ENCODE peak calls at places on chromosomes 2 and 18, in six cellular contexts. One of them, this sample, is unnamed.

GRCh38 chr2:150267651-150268415 is 219.6 kb downstream of the RND3 start:
- DNase-seq in naive B cell: no peak
- DNase-seq in left lung: no peak
- DNase-seq in HepG2: no peak
- DNase-seq in NCI-H510A: no peak
- DNase-seq in SJSA1: no peak
- DNase-seq in this sample: no peak

GRCh38 chr2:134508396-134508795 is 210.4 kb downstream of the TMEM163 start:
- DNase-seq in naive B cell: no peak
- DNase-seq in left lung: no peak
- DNase-seq in HepG2: no peak
- DNase-seq in NCI-H510A: peak; percentile 59
- DNase-seq in SJSA1: no peak
- DNase-seq in this sample: no peak

GRCh38 chr2:11004206-11004605 is 92.5 kb downstream of the KCNF1 start:
- DNase-seq in naive B cell: no peak
- DNase-seq in left lung: no peak
- DNase-seq in HepG2: peak; percentile 27
- DNase-seq in NCI-H510A: no peak
- DNase-seq in SJSA1: peak; percentile 59
- DNase-seq in this sample: no peak

GRCh38 chr2:11379558-11379957 is 35.1 kb upstream of the ROCK2 start:
- DNase-seq in naive B cell: no peak
- DNase-seq in left lung: no peak
- DNase-seq in HepG2: no peak
- DNase-seq in NCI-H510A: no peak
- DNase-seq in SJSA1: peak; percentile 28
- DNase-seq in this sample: no peak

GRCh38 chr2:14454102-14454676 is 178.3 kb upstream of the LRATD1 start:
- DNase-seq in naive B cell: no peak
- DNase-seq in left lung: no peak
- DNase-seq in HepG2: no peak
- DNase-seq in NCI-H510A: no peak
- DNase-seq in SJSA1: no peak
- DNase-seq in this sample: no peak

GRCh38 chr2:191259001-191259400 is 13.8 kb downstream of the MYO1B start:
- DNase-seq in naive B cell: no peak
- DNase-seq in left lung: no peak
- DNase-seq in HepG2: no peak
- DNase-seq in NCI-H510A: no peak
- DNase-seq in SJSA1: no peak
- DNase-seq in this sample: no peak

GRCh38 chr2:152600698-152601097 is 116.6 kb downstream of the PRPF40A start:
- DNase-seq in naive B cell: no peak
- DNase-seq in left lung: no peak
- DNase-seq in HepG2: no peak
- DNase-seq in NCI-H510A: no peak
- DNase-seq in SJSA1: no peak
- DNase-seq in this sample: no peak

GRCh38 chr2:182845794-182846417 is 20.5 kb downstream of the FRZB start:
- DNase-seq in naive B cell: no peak
- DNase-seq in left lung: no peak
- DNase-seq in HepG2: no peak
- DNase-seq in NCI-H510A: no peak
- DNase-seq in SJSA1: no peak
- DNase-seq in this sample: no peak

GRCh38 chr2:190649798-190650390 is 1.0 kb downstream of the NAB1 start:
- DNase-seq in naive B cell: no peak
- DNase-seq in left lung: no peak
- DNase-seq in HepG2: peak; percentile 47
- DNase-seq in NCI-H510A: no peak
- DNase-seq in SJSA1: peak; percentile 46
- DNase-seq in this sample: no peak

GRCh38 chr2:228705331-228705730 is 523.8 kb upstream of the SPHKAP start:
- DNase-seq in naive B cell: no peak
- DNase-seq in left lung: no peak
- DNase-seq in HepG2: no peak
- DNase-seq in NCI-H510A: no peak
- DNase-seq in SJSA1: no peak
- DNase-seq in this sample: no peak

GRCh38 chr18:68564961-68565360 is 149.9 kb downstream of the TMX3 start:
- DNase-seq in naive B cell: no peak
- DNase-seq in left lung: no peak
- DNase-seq in HepG2: no peak
- DNase-seq in NCI-H510A: no peak
- DNase-seq in SJSA1: no peak
- DNase-seq in this sample: no peak

GRCh38 chr2:181686566-181687185 is 6.4 kb upstream of the NEUROD1 start:
- DNase-seq in naive B cell: no peak
- DNase-seq in left lung: no peak
- DNase-seq in HepG2: no peak
- DNase-seq in NCI-H510A: no peak
- DNase-seq in SJSA1: no peak
- DNase-seq in this sample: no peak

GRCh38 chr18:31950620-31951019 is 7.7 kb upstream of the TRAPPC8 start:
- DNase-seq in naive B cell: no peak
- DNase-seq in left lung: no peak
- DNase-seq in HepG2: no peak
- DNase-seq in NCI-H510A: no peak
- DNase-seq in SJSA1: no peak
- DNase-seq in this sample: no peak

GRCh38 chr18:46756559-46757201 is at the start of gene ST8SIA5:
- DNase-seq in naive B cell: no peak
- DNase-seq in left lung: peak; percentile 76
- DNase-seq in HepG2: no peak
- DNase-seq in NCI-H510A: no peak
- DNase-seq in SJSA1: no peak
- DNase-seq in this sample: no peak

GRCh38 chr2:239274391-239275001 is 126.3 kb downstream of the HDAC4 start:
- DNase-seq in naive B cell: no peak
- DNase-seq in left lung: no peak
- DNase-seq in HepG2: no peak
- DNase-seq in NCI-H510A: no peak
- DNase-seq in SJSA1: peak; percentile 91
- DNase-seq in this sample: peak; percentile 85

GRCh38 chr18:36130039-36130831 is 536 bp downstream of the ELP2 start:
- DNase-seq in naive B cell: no peak
- DNase-seq in left lung: no peak
- DNase-seq in HepG2: no peak
- DNase-seq in NCI-H510A: no peak
- DNase-seq in SJSA1: no peak
- DNase-seq in this sample: no peak

GRCh38 chr2:10056439-10056838 is 13.1 kb downstream of the KLF11 start:
- DNase-seq in naive B cell: no peak
- DNase-seq in left lung: peak; percentile 43
- DNase-seq in HepG2: no peak
- DNase-seq in NCI-H510A: no peak
- DNase-seq in SJSA1: no peak
- DNase-seq in this sample: peak; percentile 59

GRCh38 chr2:45585267-45585861 is 25.7 kb downstream of the SRBD1 start:
- DNase-seq in naive B cell: peak; percentile 14
- DNase-seq in left lung: no peak
- DNase-seq in HepG2: peak; percentile 50
- DNase-seq in NCI-H510A: no peak
- DNase-seq in SJSA1: peak; percentile 34
- DNase-seq in this sample: no peak

GRCh38 chr18:12741351-12741750 is 38.5 kb downstream of the PSMG2 start:
- DNase-seq in naive B cell: no peak
- DNase-seq in left lung: no peak
- DNase-seq in HepG2: peak; percentile 94
- DNase-seq in NCI-H510A: no peak
- DNase-seq in SJSA1: peak; percentile 91
- DNase-seq in this sample: no peak

GRCh38 chr2:86216577-86217555 is 17.6 kb downstream of the MRPL35 start:
- DNase-seq in naive B cell: no peak
- DNase-seq in left lung: no peak
- DNase-seq in HepG2: no peak
- DNase-seq in NCI-H510A: no peak
- DNase-seq in SJSA1: peak; percentile 16
- DNase-seq in this sample: no peak

GRCh38 chr2:204705243-204705971 is 160.1 kb downstream of the PARD3B start:
- DNase-seq in naive B cell: no peak
- DNase-seq in left lung: no peak
- DNase-seq in HepG2: no peak
- DNase-seq in NCI-H510A: no peak
- DNase-seq in SJSA1: no peak
- DNase-seq in this sample: no peak

GRCh38 chr2:70029814-70030409 is 57.4 kb upstream of the PCBP1 start:
- DNase-seq in naive B cell: no peak
- DNase-seq in left lung: no peak
- DNase-seq in HepG2: no peak
- DNase-seq in NCI-H510A: no peak
- DNase-seq in SJSA1: peak; percentile 11
- DNase-seq in this sample: peak; percentile 88

GRCh38 chr18:11983592-11983991 is 2.3 kb downstream of the IMPA2 start:
- DNase-seq in naive B cell: no peak
- DNase-seq in left lung: peak; percentile 84
- DNase-seq in HepG2: peak; percentile 67
- DNase-seq in NCI-H510A: no peak
- DNase-seq in SJSA1: no peak
- DNase-seq in this sample: peak; percentile 71

GRCh38 chr2:86649119-86649947 is 25.7 kb upstream of the RNF103 start:
- DNase-seq in naive B cell: no peak
- DNase-seq in left lung: no peak
- DNase-seq in HepG2: peak; percentile 97
- DNase-seq in NCI-H510A: no peak
- DNase-seq in SJSA1: no peak
- DNase-seq in this sample: no peak

GRCh38 chr2:148106331-148106730 is 85.4 kb downstream of the MBD5 start:
- DNase-seq in naive B cell: no peak
- DNase-seq in left lung: no peak
- DNase-seq in HepG2: no peak
- DNase-seq in NCI-H510A: no peak
- DNase-seq in SJSA1: no peak
- DNase-seq in this sample: no peak

GRCh38 chr18:67672719-67673118 is 156.2 kb upstream of the DSEL start:
- DNase-seq in naive B cell: no peak
- DNase-seq in left lung: no peak
- DNase-seq in HepG2: no peak
- DNase-seq in NCI-H510A: no peak
- DNase-seq in SJSA1: no peak
- DNase-seq in this sample: no peak

GRCh38 chr2:172672114-172672513 is 63.5 kb upstream of the RAPGEF4 start:
- DNase-seq in naive B cell: no peak
- DNase-seq in left lung: no peak
- DNase-seq in HepG2: no peak
- DNase-seq in NCI-H510A: no peak
- DNase-seq in SJSA1: no peak
- DNase-seq in this sample: no peak

GRCh38 chr2:164871404-164871803 is 29.8 kb upstream of the COBLL1 start:
- DNase-seq in naive B cell: no peak
- DNase-seq in left lung: no peak
- DNase-seq in HepG2: no peak
- DNase-seq in NCI-H510A: no peak
- DNase-seq in SJSA1: no peak
- DNase-seq in this sample: no peak

GRCh38 chr18:76493213-76494107 is 1.6 kb downstream of the ZNF516 start:
- DNase-seq in naive B cell: peak; percentile 14
- DNase-seq in left lung: peak; percentile 28
- DNase-seq in HepG2: peak; percentile 82
- DNase-seq in NCI-H510A: peak; percentile 60
- DNase-seq in SJSA1: peak; percentile 66
- DNase-seq in this sample: peak; percentile 49

GRCh38 chr18:10274327-10274726 is 180.1 kb upstream of the APCDD1 start:
- DNase-seq in naive B cell: no peak
- DNase-seq in left lung: no peak
- DNase-seq in HepG2: no peak
- DNase-seq in NCI-H510A: no peak
- DNase-seq in SJSA1: no peak
- DNase-seq in this sample: no peak

GRCh38 chr2:36561223-36561944 is 36.6 kb downstream of the FEZ2 start:
- DNase-seq in naive B cell: no peak
- DNase-seq in left lung: no peak
- DNase-seq in HepG2: peak; percentile 18
- DNase-seq in NCI-H510A: no peak
- DNase-seq in SJSA1: peak; percentile 98
- DNase-seq in this sample: no peak

GRCh38 chr2:195056001-195056400 is 601.0 kb upstream of the SLC39A10 start:
- DNase-seq in naive B cell: no peak
- DNase-seq in left lung: no peak
- DNase-seq in HepG2: no peak
- DNase-seq in NCI-H510A: no peak
- DNase-seq in SJSA1: no peak
- DNase-seq in this sample: no peak

GRCh38 chr2:259789-260331 is 4.0 kb downstream of the SH3YL1 start:
- DNase-seq in naive B cell: no peak
- DNase-seq in left lung: no peak
- DNase-seq in HepG2: no peak
- DNase-seq in NCI-H510A: no peak
- DNase-seq in SJSA1: no peak
- DNase-seq in this sample: no peak

GRCh38 chr2:18362696-18363095 is 197.8 kb downstream of the RDH14 start:
- DNase-seq in naive B cell: no peak
- DNase-seq in left lung: no peak
- DNase-seq in HepG2: no peak
- DNase-seq in NCI-H510A: no peak
- DNase-seq in SJSA1: no peak
- DNase-seq in this sample: no peak

GRCh38 chr2:74740395-74741075 is 86.5 kb downstream of the SEMA4F start:
- DNase-seq in naive B cell: no peak
- DNase-seq in left lung: peak; percentile 82
- DNase-seq in HepG2: peak; percentile 76
- DNase-seq in NCI-H510A: no peak
- DNase-seq in SJSA1: peak; percentile 87
- DNase-seq in this sample: peak; percentile 85

GRCh38 chr2:128095201-128095600 is 4.2 kb downstream of the UGGT1 start:
- DNase-seq in naive B cell: no peak
- DNase-seq in left lung: no peak
- DNase-seq in HepG2: no peak
- DNase-seq in NCI-H510A: no peak
- DNase-seq in SJSA1: no peak
- DNase-seq in this sample: no peak

GRCh38 chr2:85353876-85354285 is 447 bp downstream of the RETSAT start:
- DNase-seq in naive B cell: no peak
- DNase-seq in left lung: no peak
- DNase-seq in HepG2: peak; percentile 25
- DNase-seq in NCI-H510A: no peak
- DNase-seq in SJSA1: peak; percentile 40
- DNase-seq in this sample: no peak

GRCh38 chr2:36178384-36178783 is 177.2 kb upstream of the CRIM1 start:
- DNase-seq in naive B cell: no peak
- DNase-seq in left lung: no peak
- DNase-seq in HepG2: no peak
- DNase-seq in NCI-H510A: no peak
- DNase-seq in SJSA1: no peak
- DNase-seq in this sample: no peak